ENCODE peak calls at places on chromosomes 13 and 19, in four cellular contexts. K, B, H and C are unnamed samples.

GRCh38 chr19:21463449-21464105 is 41.8 kb upstream of the ZNF429 start:
- DNase-seq in K (no peak), H (peak), B (peak), C (no peak)

GRCh38 chr19:46716013-46716671 is 772 bp downstream of the PRKD2 start:
- DNase-seq in B (peak), H (peak), K (no peak), C (no peak)

GRCh38 chr19:6678690-6679109 is 8.7 kb upstream of the TNFSF14 start:
- DNase-seq in K (no peak), H (no peak), B (no peak), C (no peak)

GRCh38 chr13:50915562-50915961 is 6.0 kb downstream of the RNASEH2B start:
- DNase-seq in H (peak), K (no peak), B (no peak), C (no peak)

GRCh38 chr19:45153339-45154063 is 7.3 kb downstream of the NKPD1 start:
- DNase-seq in H (peak), B (no peak), K (peak), C (no peak)

GRCh38 chr19:2728783-2729387 is 7.7 kb upstream of the DIRAS1 start:
- DNase-seq in B (no peak), K (no peak), H (no peak), C (no peak)

GRCh38 chr19:13459351-13459750 is 46.9 kb downstream of the CACNA1A start:
- DNase-seq in K (no peak), B (no peak), H (peak), C (no peak)

GRCh38 chr13:24145231-24145630 is 15.3 kb upstream of the SPATA13 start:
- DNase-seq in K (no peak), B (no peak), H (no peak), C (no peak)

GRCh38 chr19:34500656-34501120 is 19.1 kb downstream of the WTIP start:
- DNase-seq in H (no peak), B (no peak), K (no peak), C (no peak)

GRCh38 chr19:3716147-3716668 is 8.0 kb downstream of the TJP3 start:
- DNase-seq in K (no peak), B (no peak), H (no peak), C (no peak)

GRCh38 chr19:50720921-50721291 is 1.3 kb upstream of the SHANK1 start:
- DNase-seq in H (peak), B (no peak), K (no peak), C (no peak)

GRCh38 chr13:98664047-98664446 is 87.1 kb upstream of the STK24 start:
- DNase-seq in K (no peak), B (no peak), H (no peak), C (no peak)

GRCh38 chr13:113162783-113163685 is 4.6 kb downstream of the PROZ start:
- DNase-seq in H (no peak), K (no peak), B (no peak), C (no peak)

GRCh38 chr19:45716314-45717130 is 14.2 kb downstream of the FBXO46 start:
- DNase-seq in K (no peak), B (no peak), H (peak), C (no peak)

GRCh38 chr19:29771708-29772415 is 39.9 kb upstream of the CCNE1 start:
- DNase-seq in B (peak), H (peak), K (peak), C (no peak)

GRCh38 chr13:50919291-50919690 is 9.7 kb downstream of the RNASEH2B start:
- DNase-seq in K (no peak), B (no peak), H (no peak), C (no peak)

GRCh38 chr19:1057185-1057857 is 9.6 kb upstream of the ARHGAP45 start:
- DNase-seq in B (no peak), H (peak), K (no peak), C (no peak)

GRCh38 chr19:1054102-1055027 is 12.6 kb upstream of the ARHGAP45 start:
- DNase-seq in B (no peak), K (no peak), H (no peak), C (no peak)

GRCh38 chr19:1053176-1054101 is 13.5 kb upstream of the ARHGAP45 start:
- DNase-seq in B (no peak), H (no peak), K (no peak), C (no peak)

GRCh38 chr19:1055886-1056620 is 10.9 kb upstream of the ARHGAP45 start:
- DNase-seq in K (no peak), B (no peak), H (no peak), C (no peak)

DNA sequence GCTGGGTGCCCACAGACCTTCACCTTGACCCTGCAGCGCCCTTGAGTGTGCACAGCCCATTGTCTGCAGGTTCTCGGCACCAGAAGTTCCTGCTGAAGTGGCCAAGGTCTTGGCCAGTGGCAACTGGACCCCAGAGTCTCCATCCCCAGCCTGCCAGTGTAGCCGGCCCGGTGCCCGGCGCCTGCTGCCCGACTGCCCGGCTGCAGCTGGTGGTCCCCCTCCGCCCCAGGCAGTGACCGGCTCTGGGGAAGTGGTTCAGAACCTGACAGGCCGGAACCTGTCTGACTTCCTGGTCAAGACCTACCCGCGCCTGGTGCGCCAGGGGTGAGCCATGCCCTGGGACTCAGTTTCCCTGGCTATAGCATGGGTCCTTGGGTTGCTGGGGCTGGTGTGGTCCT is 11.9 kb upstream of the ARHGAP45 start:
- DNase-seq in H (no peak), K (no peak), B (no peak), C (no peak)
- TF ChIP-seq CTCF in H (no peak), K (no peak), B (no peak), C (no peak)

GRCh38 chr19:16066611-16067104 is 9.6 kb upstream of the TPM4 start:
- DNase-seq in H (no peak), K (no peak), B (peak), C (no peak)
- TF ChIP-seq CTCF in H (no peak), K (no peak), B (peak), C (peak)

GRCh38 chr13:27665333-27665732 is 43.6 kb downstream of the POLR1D start:
- DNase-seq in K (no peak), B (no peak), H (peak), C (no peak)
- TF ChIP-seq CTCF in K (no peak), B (peak), H (peak), C (no peak)

GRCh38 chr13:48260970-48261369 is 28.0 kb downstream of the ITM2B start:
- DNase-seq in K (no peak), B (no peak), H (no peak), C (no peak)

GRCh38 chr13:48255954-48256353 is 22.9 kb downstream of the ITM2B start:
- DNase-seq in H (no peak), K (no peak), B (no peak), C (no peak)

GRCh38 chr13:48255090-48255489 is 22.1 kb downstream of the ITM2B start:
- DNase-seq in K (no peak), B (no peak), H (no peak), C (no peak)

GRCh38 chr13:48258430-48258829 is 25.4 kb downstream of the ITM2B start:
- DNase-seq in K (no peak), B (no peak), H (no peak), C (no peak)

DNA sequence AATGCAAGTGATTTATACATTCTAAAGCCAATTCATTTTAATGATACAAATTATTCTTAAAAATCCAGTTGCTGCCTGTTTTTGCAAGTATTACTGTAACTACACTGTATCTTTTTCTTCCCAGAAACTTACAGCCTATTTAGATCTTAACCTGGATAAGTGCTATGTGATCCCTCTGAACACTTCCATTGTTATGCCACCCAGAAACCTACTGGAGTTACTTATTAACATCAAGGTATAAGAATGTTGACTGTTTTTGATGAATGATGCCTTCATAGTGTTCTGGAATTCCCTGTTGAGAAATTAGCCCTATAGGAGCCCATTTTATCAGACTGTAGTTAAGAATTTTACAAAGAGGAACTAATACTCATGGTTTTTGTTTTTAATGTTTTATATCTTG is 25.0 kb downstream of the ITM2B start:
- DNase-seq in B (no peak), H (no peak), K (no peak), C (no peak)
- TF ChIP-seq CTCF in B (no peak), H (no peak), K (no peak), C (no peak)

GRCh38 chr13:41681587-41681986 is 224.2 kb downstream of the RGCC start:
- DNase-seq in B (no peak), K (no peak), H (no peak), C (no peak)
- TF ChIP-seq CTCF in B (no peak), K (no peak), H (no peak), C (no peak)

DNA sequence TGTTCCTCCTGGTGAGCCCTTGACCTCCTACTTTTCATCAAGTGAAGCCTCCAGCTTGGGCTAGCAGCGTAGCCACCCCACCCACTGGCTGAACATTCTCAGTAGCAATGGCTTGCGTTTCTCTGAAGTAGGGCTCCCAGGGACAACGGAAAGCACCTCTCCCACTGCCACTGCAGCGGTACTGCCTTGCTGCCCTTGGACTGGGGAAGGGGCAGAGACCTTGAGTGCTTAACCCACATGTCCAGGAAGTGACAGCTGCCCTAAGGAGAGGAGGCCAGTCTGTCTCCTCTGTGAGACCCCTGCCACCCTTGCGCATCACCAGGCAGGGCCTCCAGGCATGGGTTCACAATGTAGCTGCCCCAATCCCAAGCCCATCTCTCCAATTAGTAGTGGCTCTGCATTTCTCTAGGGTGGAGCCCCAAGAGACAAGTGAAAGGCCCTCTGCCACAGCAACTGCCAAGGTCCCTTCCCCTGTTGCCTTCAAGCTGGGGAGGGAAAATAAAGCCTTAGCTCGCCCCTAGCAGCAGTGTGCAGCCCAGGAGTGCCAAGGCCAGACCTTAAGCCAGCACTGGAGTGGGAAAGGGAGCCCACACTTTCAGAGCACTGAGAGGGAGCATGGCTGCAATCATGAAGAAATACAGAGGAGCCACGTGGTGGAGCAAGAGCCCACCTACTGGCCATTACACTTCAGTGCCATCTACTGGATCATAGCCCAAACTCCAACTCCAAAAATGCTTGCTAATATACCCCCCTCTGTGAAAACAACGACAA is 175.9 kb upstream of the TRPC4 start:
- DNase-seq in H (peak), B (peak), K (no peak), C (no peak)
- TF ChIP-seq CTCF in H (peak), B (peak), K (no peak), C (no peak)

GRCh38 chr19:49479975-49480628 is 6.1 kb downstream of the FLT3LG start:
- DNase-seq in K (no peak), B (no peak), H (no peak), C (no peak)
- TF ChIP-seq CTCF in K (no peak), B (no peak), H (no peak), C (no peak)

GRCh38 chr13:103883152-103883551 is 816.9 kb upstream of the SLC10A2 start:
- DNase-seq in B (peak), K (peak), H (peak), C (no peak)
- TF ChIP-seq CTCF in B (peak), K (peak), H (peak), C (no peak)